ENCODE peak calls at places on chromosome 17, in six cellular contexts. X is COR-L47; Y is GM12891; R is H54; M is activated gamma-delta T cell treated with anti-CD3 and anti-CD28 coated beads, Interleukin-2, amount 50 U/mL, for 16 hours; Q is stimulated activated CD8-positive, alpha-beta memory T cell treated with anti-CD3 and anti-CD28 coated beads, Interleukin-15, amount 100 ng/mL, for 1 hour. A is an unnamed sample.

GRCh38 chr17:82228842-82229685 is at the start of gene SLC16A3:
- DNase-seq in X (no peak), Y (peak), R (no peak), M (no peak), Q (no peak), A (no peak)

GRCh38 chr17:70521821-70522256 is 352.5 kb downstream of the KCNJ2 start:
- DNase-seq in X (peak), Y (no peak), R (no peak), M (no peak), Q (no peak), A (peak)

GRCh38 chr17:489758-490329 is 137.2 kb upstream of the RPH3AL start:
- DNase-seq in X (no peak), Y (peak), R (peak), M (peak), Q (peak), A (no peak)

GRCh38 chr17:3026125-3026855 is 37.1 kb downstream of the OR1D5 start:
- DNase-seq in X (no peak), Y (no peak), R (no peak), M (no peak), Q (no peak), A (no peak)

GRCh38 chr17:42908872-42909700 is 8.5 kb downstream of the G6PC1 start:
- DNase-seq in X (no peak), Y (no peak), R (no peak), M (no peak), Q (no peak), A (no peak)

GRCh38 chr17:40348562-40349476 is 15.7 kb downstream of the GJD3 start:
- DNase-seq in X (peak), Y (no peak), R (no peak), M (no peak), Q (no peak), A (peak)

GRCh38 chr17:77863814-77864161 is 94.7 kb upstream of the TNRC6C start:
- DNase-seq in X (no peak), Y (no peak), R (no peak), M (no peak), Q (no peak), A (no peak)

GRCh38 chr17:72413077-72414031 is 292.5 kb downstream of the SOX9 start:
- DNase-seq in X (no peak), Y (no peak), R (no peak), M (no peak), Q (no peak), A (no peak)

GRCh38 chr17:76238847-76239537 is 1.3 kb downstream of the RNF157 start:
- DNase-seq in X (no peak), Y (no peak), R (no peak), M (no peak), Q (no peak), A (peak)

GRCh38 chr17:70787721-70788120 is 618.4 kb downstream of the KCNJ2 start:
- DNase-seq in X (no peak), Y (no peak), R (no peak), M (no peak), Q (no peak), A (no peak)

GRCh38 chr17:38469875-38470274 is 41.6 kb downstream of the ARHGAP23 start:
- DNase-seq in X (no peak), Y (no peak), R (no peak), M (no peak), Q (no peak), A (peak)

GRCh38 chr17:30376621-30377452 is 1.9 kb upstream of the CPD start:
- DNase-seq in X (peak), Y (no peak), R (no peak), M (no peak), Q (no peak), A (peak)

GRCh38 chr17:68892658-68893057 is 62.5 kb downstream of the ABCA8 start:
- DNase-seq in X (no peak), Y (no peak), R (no peak), M (no peak), Q (no peak), A (no peak)

GRCh38 chr17:10116267-10116666 is 82.1 kb downstream of the GAS7 start:
- DNase-seq in X (no peak), Y (no peak), R (no peak), M (no peak), Q (no peak), A (no peak)

GRCh38 chr17:77427471-77427991 is 286.8 kb downstream of the SEC14L1 start:
- DNase-seq in X (no peak), Y (no peak), R (peak), M (no peak), Q (no peak), A (no peak)

GRCh38 chr17:13671341-13671740 is 69.6 kb upstream of the HS3ST3A1 start:
- DNase-seq in X (no peak), Y (no peak), R (no peak), M (no peak), Q (no peak), A (no peak)

GRCh38 chr17:80678621-80679020 is 134.0 kb downstream of the RPTOR start:
- DNase-seq in X (no peak), Y (no peak), R (peak), M (no peak), Q (no peak), A (peak)

GRCh38 chr17:14316131-14316854 is 15.4 kb downstream of the HS3ST3B1 start:
- DNase-seq in X (no peak), Y (no peak), R (no peak), M (no peak), Q (no peak), A (no peak)

GRCh38 chr17:39772987-39773664 is 35.4 kb downstream of the GRB7 start:
- DNase-seq in X (no peak), Y (no peak), R (no peak), M (no peak), Q (no peak), A (no peak)

GRCh38 chr17:43800736-43801135 is 20.5 kb downstream of the CFAP97D1 start:
- DNase-seq in X (no peak), Y (no peak), R (no peak), M (no peak), Q (no peak), A (no peak)

GRCh38 chr17:71325886-71326285 is 794.9 kb upstream of the SOX9 start:
- DNase-seq in X (no peak), Y (no peak), R (no peak), M (no peak), Q (no peak), A (no peak)

GRCh38 chr17:13462161-13462560 is 139.6 kb downstream of the HS3ST3A1 start:
- DNase-seq in X (no peak), Y (no peak), R (no peak), M (no peak), Q (no peak), A (no peak)

A was measured in head of caudate nucleus.